ENCODE peak calls at places on chromosome 18, in four cellular contexts. M, P, Z and K are unnamed samples.

GRCh38 chr18:22640281-22640842 is 222.6 kb upstream of the CTAGE1 start:
- DNase-seq in M (peak), P (no peak), Z (no peak), K (no peak)

GRCh38 chr18:22643731-22644130 is 226.0 kb upstream of the CTAGE1 start:
- DNase-seq in M (no peak), P (no peak), Z (no peak), K (no peak)

GRCh38 chr18:79445221-79445620 is 49.5 kb downstream of the NFATC1 start:
- DNase-seq in M (no peak), P (no peak), Z (no peak), K (no peak)

GRCh38 chr18:2111456-2111855 is 459.8 kb downstream of the METTL4 start:
- DNase-seq in M (no peak), P (no peak), Z (no peak), K (no peak)

GRCh38 chr18:48153641-48154481 is 223.4 kb upstream of the SMAD2 start:
- DNase-seq in M (peak), P (no peak), Z (no peak), K (no peak)

GRCh38 chr18:44770641-44771040 is 90.0 kb downstream of the SETBP1 start:
- DNase-seq in M (no peak), P (no peak), Z (no peak), K (no peak)

GRCh38 chr18:40553029-40553428 is 1402.0 kb upstream of the PIK3C3 start:
- DNase-seq in M (no peak), P (no peak), Z (no peak), K (no peak)

GRCh38 chr18:75276813-75277628 is 66.4 kb downstream of the TSHZ1 start:
- DNase-seq in M (no peak), P (no peak), Z (peak), K (no peak)

GRCh38 chr18:48921305-48922202 is 29.2 kb downstream of the SMAD7 start:
- DNase-seq in M (no peak), P (no peak), Z (no peak), K (no peak)

GRCh38 chr18:64936671-64937070 is 787.8 kb upstream of the LINC00305 start:
- DNase-seq in M (no peak), P (no peak), Z (no peak), K (no peak)

GRCh38 chr18:57446322-57446721 is 11.1 kb downstream of the ONECUT2 start:
- DNase-seq in M (peak), P (peak), Z (no peak), K (peak)

GRCh38 chr18:23838801-23839366 is 149.6 kb downstream of the LAMA3 start:
- DNase-seq in M (no peak), P (no peak), Z (peak), K (no peak)

GRCh38 chr18:43772907-43773306 is 495.6 kb upstream of the SYT4 start:
- DNase-seq in M (no peak), P (no peak), Z (no peak), K (no peak)

GRCh38 chr18:26335139-26335933 is 109.1 kb downstream of the TAF4B start:
- DNase-seq in M (no peak), P (no peak), Z (no peak), K (no peak)

GRCh38 chr18:26425148-26425531 is 123.2 kb downstream of the KCTD1 start:
- DNase-seq in M (no peak), P (no peak), Z (no peak), K (no peak)

GRCh38 chr18:53458944-53459580 is 765.4 kb downstream of the MBD2 start:
- DNase-seq in M (no peak), P (no peak), Z (no peak), K (no peak)

GRCh38 chr18:68874361-68874760 is 76.5 kb downstream of the CCDC102B start:
- DNase-seq in M (no peak), P (no peak), Z (no peak), K (no peak)

GRCh38 chr18:46079336-46079735 is 7.3 kb upstream of the PSTPIP2 start:
- DNase-seq in M (no peak), P (no peak), Z (no peak), K (no peak)

GRCh38 chr18:70991577-70991976 is 702.7 kb downstream of the SOCS6 start:
- DNase-seq in M (no peak), P (no peak), Z (peak), K (no peak)

GRCh38 chr18:64330161-64330560 is 181.3 kb upstream of the LINC00305 start:
- DNase-seq in M (peak), P (no peak), Z (peak), K (peak)

GRCh38 chr18:48992791-48993555 is 42.2 kb upstream of the SMAD7 start:
- DNase-seq in M (no peak), P (no peak), Z (no peak), K (peak)

GRCh38 chr18:57776767-57777166 is 26.3 kb downstream of the ATP8B1 start:
- DNase-seq in M (no peak), P (peak), Z (no peak), K (peak)

GRCh38 chr18:50011813-50012445 is 183.0 kb downstream of the MYO5B start:
- DNase-seq in M (no peak), P (no peak), Z (no peak), K (no peak)

GRCh38 chr18:79400591-79401381 is 5.1 kb downstream of the NFATC1 start:
- DNase-seq in M (no peak), P (peak), Z (peak), K (no peak)

GRCh38 chr18:13051950-13052349 is 60.8 kb downstream of the CEP192 start:
- DNase-seq in M (no peak), P (no peak), Z (peak), K (peak)

GRCh38 chr18:45920367-45920766 is 46.8 kb downstream of the EPG5 start:
- DNase-seq in M (peak), P (no peak), Z (peak), K (peak)

GRCh38 chr18:23585007-23585871 is 1.1 kb downstream of the NPC1 start:
- DNase-seq in M (peak), P (peak), Z (peak), K (peak)

GRCh38 chr18:49861659-49862058 is 48.3 kb upstream of the ACAA2 start:
- DNase-seq in M (no peak), P (no peak), Z (peak), K (peak)

GRCh38 chr18:42298744-42299685 is 344.0 kb downstream of the PIK3C3 start:
- DNase-seq in M (peak), P (peak), Z (peak), K (peak)

DNA sequence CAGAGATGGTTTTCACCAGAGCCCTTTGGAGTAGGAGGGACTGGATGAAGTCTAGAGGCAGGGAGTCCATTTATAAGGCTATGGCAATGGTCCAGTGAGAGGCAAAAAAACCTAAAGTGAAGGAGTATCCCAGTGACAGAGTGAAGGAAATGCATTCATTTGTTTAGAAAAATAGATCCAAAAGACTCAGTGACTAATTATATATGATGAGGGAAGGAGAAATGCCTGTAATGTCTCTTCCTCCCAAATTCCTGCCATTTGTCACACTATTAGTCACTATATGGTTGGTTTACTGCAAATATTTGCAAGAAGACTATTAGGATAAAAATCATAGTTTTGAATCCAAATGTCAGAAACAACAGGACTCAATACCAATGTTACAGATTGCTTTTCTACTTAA is 104.2 kb downstream of the ZNF521 start:
- DNase-seq in M (no peak), P (no peak), Z (peak), K (no peak)
- TF ChIP-seq MAX in M (no peak), P (no peak), Z (no peak), K (no peak)

GRCh38 chr18:55779461-55779710 is 191.4 kb upstream of the TCF4 start:
- DNase-seq in M (no peak), P (no peak), Z (no peak), K (no peak)

GRCh38 chr18:55781481-55781957 is 193.5 kb upstream of the TCF4 start:
- DNase-seq in M (peak), P (peak), Z (peak), K (peak)

GRCh38 chr18:55779711-55780590 is 192.0 kb upstream of the TCF4 start:
- DNase-seq in M (no peak), P (peak), Z (peak), K (no peak)

GRCh38 chr18:55778731-55779460 is 190.9 kb upstream of the TCF4 start:
- DNase-seq in M (no peak), P (no peak), Z (no peak), K (peak)

GRCh38 chr18:55780591-55781071 is 192.6 kb upstream of the TCF4 start:
- DNase-seq in M (no peak), P (no peak), Z (peak), K (no peak)
- TF ChIP-seq CTCF in M (no peak), P (no peak), Z (no peak), K (no peak)

GRCh38 chr18:32804126-32804888 is 31.5 kb upstream of the KLHL14 start:
- DNase-seq in M (no peak), P (no peak), Z (no peak), K (no peak)
- TF ChIP-seq MYC in M (no peak), P (no peak), Z (no peak), K (no peak)

GRCh38 chr18:572499-573289 is 7.5 kb upstream of the CETN1 start:
- DNase-seq in M (no peak), P (no peak), Z (no peak), K (no peak)
- TF ChIP-seq MAX in M (no peak), P (no peak), Z (no peak), K (no peak)